ENCODE peak calls at places on chromosome 13, in seven cellular contexts. H is A549, B is fibroblast of lung, S is psoas muscle, G is AG04450, E is thoracic aorta, C is Panc1. V is an unnamed sample.
A peak's percentile ranks its signal among the peaks of the same experiment; 100 is the strongest.

GRCh38 chr13:83796364-83796763 is 85.9 kb downstream of the SLITRK1 start:
- DNase-seq in H (no peak), B (no peak), S (no peak), G (no peak), E (no peak), C (no peak), V (no peak)

GRCh38 chr13:26587251-26587650 is 29.8 kb downstream of the WASF3 start:
- DNase-seq in H (no peak), B (no peak), S (no peak), G (no peak), E (no peak), C (no peak), V (no peak)

GRCh38 chr13:26036383-26036782 is 15.4 kb downstream of the SHISA2 start:
- DNase-seq in H (no peak), B (no peak), S (no peak), G (no peak), E (no peak), C (no peak), V (no peak)

GRCh38 chr13:52868190-52868589 is 19.8 kb upstream of the PCDH8 start:
- DNase-seq in H (no peak), B (no peak), S (no peak), G (no peak), E (no peak), C (no peak), V (no peak)

GRCh38 chr13:40235160-40235796 is 431.2 kb downstream of the FOXO1 start:
- DNase-seq in H (no peak), B (no peak), S (no peak), G (no peak), E (no peak), C (no peak), V (no peak)

GRCh38 chr13:90918551-90918950 is 428.9 kb upstream of the MIR17HG start:
- DNase-seq in H (peak; percentile 59), B (peak; percentile 93), S (no peak), G (no peak), E (no peak), C (no peak), V (peak; percentile 4)

GRCh38 chr13:26679411-26679810 is 81.2 kb downstream of the GPR12 start:
- DNase-seq in H (no peak), B (peak; percentile 23), S (no peak), G (peak; percentile 24), E (no peak), C (no peak), V (no peak)

GRCh38 chr13:86830046-86830445 is 841.1 kb upstream of the SLITRK5 start:
- DNase-seq in H (no peak), B (no peak), S (no peak), G (no peak), E (no peak), C (no peak), V (no peak)

GRCh38 chr13:50129923-50130685 is 114.9 kb downstream of the KCNRG start:
- DNase-seq in H (peak; percentile 22), B (peak; percentile 35), S (peak; percentile 88), G (no peak), E (no peak), C (no peak), V (no peak)

GRCh38 chr13:34678154-34678553 is 263.9 kb upstream of the NBEA start:
- DNase-seq in H (peak; percentile 78), B (peak; percentile 60), S (no peak), G (no peak), E (no peak), C (peak; percentile 2), V (peak; percentile 33)

GRCh38 chr13:28585557-28585956 is 73.4 kb upstream of the POMP start:
- DNase-seq in H (no peak), B (no peak), S (no peak), G (no peak), E (no peak), C (no peak), V (no peak)

GRCh38 chr13:51222510-51223283 is 499 bp downstream of the FAM124A start:
- DNase-seq in H (peak; percentile 6), B (peak; percentile 7), S (no peak), G (no peak), E (no peak), C (no peak), V (no peak)

GRCh38 chr13:36282818-36283432 is 14.7 kb downstream of the CCDC169 start:
- DNase-seq in H (peak; percentile 23), B (peak; percentile 39), S (no peak), G (peak; percentile 4), E (no peak), C (no peak), V (no peak)

GRCh38 chr13:27264181-27264580 is 6.4 kb upstream of the RASL11A start:
- DNase-seq in H (no peak), B (peak; percentile 78), S (no peak), G (peak; percentile 63), E (no peak), C (no peak), V (no peak)

GRCh38 chr13:71587778-71588177 is 279.2 kb downstream of the DACH1 start:
- DNase-seq in H (no peak), B (no peak), S (no peak), G (no peak), E (no peak), C (no peak), V (no peak)

GRCh38 chr13:52903320-52903719 is 54.9 kb upstream of the PCDH8 start:
- DNase-seq in H (no peak), B (no peak), S (no peak), G (no peak), E (no peak), C (no peak), V (no peak)

GRCh38 chr13:45717324-45717723 is 15.2 kb downstream of the CBY2 start:
- DNase-seq in H (no peak), B (no peak), S (no peak), G (no peak), E (no peak), C (no peak), V (no peak)

GRCh38 chr13:44108345-44108858 is 228.7 kb downstream of the LACC1 start:
- DNase-seq in H (peak; percentile 74), B (no peak), S (no peak), G (no peak), E (no peak), C (no peak), V (no peak)

GRCh38 chr13:77751513-77752456 is 54.3 kb downstream of the SLAIN1 start:
- DNase-seq in H (peak; percentile 42), B (peak; percentile 29), S (no peak), G (peak; percentile 2), E (no peak), C (peak; percentile 22), V (peak; percentile 11)

GRCh38 chr13:95275322-95276118 is 25.7 kb downstream of the ABCC4 start:
- DNase-seq in H (no peak), B (peak; percentile 67), S (no peak), G (no peak), E (no peak), C (no peak), V (no peak)

GRCh38 chr13:95276119-95276505 is 25.1 kb downstream of the ABCC4 start:
- DNase-seq in H (no peak), B (no peak), S (no peak), G (no peak), E (no peak), C (no peak), V (peak; percentile 57)

DNA sequence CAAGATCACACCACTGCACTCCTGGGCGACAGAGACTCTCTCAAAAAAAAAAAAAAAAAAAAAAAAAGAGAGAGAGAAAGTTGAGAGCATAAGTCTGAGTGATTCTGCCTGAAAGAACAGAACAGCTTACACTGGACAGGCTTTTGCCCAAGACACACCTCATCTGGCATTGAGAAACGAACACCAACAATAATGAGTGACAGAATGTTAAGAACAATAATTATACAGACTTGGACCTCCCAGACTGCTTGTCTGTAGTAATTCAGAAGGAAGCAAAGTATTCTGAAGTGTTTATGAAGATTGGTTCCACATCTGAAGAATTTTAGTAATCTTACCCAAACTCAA is 20.0 kb downstream of the ABCC4 start:
- DNase-seq in H (no peak), B (no peak), S (no peak), G (no peak), E (no peak), C (no peak), V (no peak)
- H3K27ac ChIP-seq in H (peak overlapping the region; percentile 74), B (peak overlapping the region; percentile 78), S (peak overlapping the region; percentile 58), G (peak overlapping the region; percentile 42), E (no peak overlapping the region), C (peak overlapping the region; percentile 32), V (no peak overlapping the region)

GRCh38 chr13:60331249-60332012 is 65.6 kb upstream of the TDRD3 start:
- DNase-seq in H (no peak), B (no peak), S (no peak), G (no peak), E (no peak), C (no peak), V (no peak)

GRCh38 chr13:60327551-60327950 is 69.5 kb upstream of the TDRD3 start:
- DNase-seq in H (no peak), B (no peak), S (no peak), G (no peak), E (no peak), C (no peak), V (no peak)

GRCh38 chr13:60328073-60328472 is 68.9 kb upstream of the TDRD3 start:
- DNase-seq in H (no peak), B (no peak), S (no peak), G (no peak), E (no peak), C (no peak), V (no peak)

GRCh38 chr13:60329221-60329983 is 67.6 kb upstream of the TDRD3 start:
- DNase-seq in H (peak; percentile 21), B (peak; percentile 29), S (no peak), G (no peak), E (no peak), C (peak; percentile 10), V (peak; percentile 9)

GRCh38 chr13:60326273-60326672 is 70.7 kb upstream of the TDRD3 start:
- DNase-seq in H (no peak), B (no peak), S (no peak), G (no peak), E (no peak), C (no peak), V (no peak)
- TF ChIP-seq CTCF in H (no peak), B (no peak), S (no peak), G (no peak), E (no peak), C (no peak), V (no peak)

GRCh38 chr13:33174980-33175379 is 110.6 kb downstream of the STARD13 start:
- DNase-seq in H (no peak), B (peak; percentile 45), S (no peak), G (no peak), E (no peak), C (no peak), V (no peak)

GRCh38 chr13:33176526-33176925 is 109.0 kb downstream of the STARD13 start:
- DNase-seq in H (no peak), B (no peak), S (no peak), G (no peak), E (no peak), C (no peak), V (no peak)

GRCh38 chr13:33175991-33176390 is 109.6 kb downstream of the STARD13 start:
- DNase-seq in H (no peak), B (no peak), S (no peak), G (no peak), E (no peak), C (no peak), V (no peak)

GRCh38 chr13:33172911-33173310 is 112.6 kb downstream of the STARD13 start:
- DNase-seq in H (no peak), B (peak; percentile 40), S (no peak), G (no peak), E (no peak), C (no peak), V (no peak)

GRCh38 chr13:33174491-33174890 is 111.1 kb downstream of the STARD13 start:
- DNase-seq in H (no peak), B (no peak), S (no peak), G (no peak), E (no peak), C (no peak), V (no peak)
- H3K27ac ChIP-seq in H (no peak overlapping the region), B (no peak overlapping the region), S (no peak overlapping the region), G (no peak overlapping the region), E (no peak overlapping the region), C (no peak overlapping the region), V (no peak overlapping the region)

GRCh38 chr13:66111628-66112027 is 1118.5 kb downstream of the PCDH9 start:
- DNase-seq in H (no peak), B (no peak), S (no peak), G (no peak), E (no peak), C (no peak), V (no peak)
- TF ChIP-seq CTCF in H (no peak), B (no peak), S (no peak), G (no peak), E (no peak), C (no peak), V (no peak)